ENCODE peak calls at places on chromosomes 13 and 19, in five cellular contexts. One of them, this sample, is unnamed.

GRCh38 chr19:55353803-55354697 is 469 bp downstream of the COX6B2 start:
- DNase-seq in uterus: peak; percentile 65
- DNase-seq in testis: peak; percentile 65
- DNase-seq in thyroid gland: peak; percentile 31
- DNase-seq in stomach: peak; percentile 79
- DNase-seq in this sample: no peak

GRCh38 chr13:80256352-80256932 is 84.5 kb downstream of the SPRY2 start:
- DNase-seq in uterus: no peak
- DNase-seq in testis: no peak
- DNase-seq in thyroid gland: no peak
- DNase-seq in stomach: no peak
- DNase-seq in this sample: no peak

GRCh38 chr13:21970172-21970571 is 299.3 kb downstream of the FGF9 start:
- DNase-seq in uterus: no peak
- DNase-seq in testis: no peak
- DNase-seq in thyroid gland: no peak
- DNase-seq in stomach: no peak
- DNase-seq in this sample: no peak

GRCh38 chr13:23506071-23506820 is 64.0 kb upstream of the TNFRSF19 start:
- DNase-seq in uterus: no peak
- DNase-seq in testis: no peak
- DNase-seq in thyroid gland: no peak
- DNase-seq in stomach: no peak
- DNase-seq in this sample: peak; percentile 22

GRCh38 chr13:45872574-45872973 is 21.0 kb upstream of the SIAH3 start:
- DNase-seq in uterus: no peak
- DNase-seq in testis: no peak
- DNase-seq in thyroid gland: no peak
- DNase-seq in stomach: no peak
- DNase-seq in this sample: no peak

GRCh38 chr13:39448831-39449230 is 154.2 kb downstream of the LHFPL6 start:
- DNase-seq in uterus: no peak
- DNase-seq in testis: peak; percentile 51
- DNase-seq in thyroid gland: no peak
- DNase-seq in stomach: no peak
- DNase-seq in this sample: peak; percentile 79

GRCh38 chr19:4425531-4425930 is 23.1 kb downstream of the CHAF1A start:
- DNase-seq in uterus: no peak
- DNase-seq in testis: no peak
- DNase-seq in thyroid gland: no peak
- DNase-seq in stomach: no peak
- DNase-seq in this sample: no peak

GRCh38 chr19:1860821-1861598 is 2.4 kb downstream of the KLF16 start:
- DNase-seq in uterus: no peak
- DNase-seq in testis: no peak
- DNase-seq in thyroid gland: no peak
- DNase-seq in stomach: no peak
- DNase-seq in this sample: no peak

GRCh38 chr13:114067381-114067885 is 65.0 kb downstream of the RASA3 start:
- DNase-seq in uterus: no peak
- DNase-seq in testis: no peak
- DNase-seq in thyroid gland: no peak
- DNase-seq in stomach: no peak
- DNase-seq in this sample: no peak

GRCh38 chr19:50777830-50778303 is 7.6 kb downstream of the GPR32 start:
- DNase-seq in uterus: no peak
- DNase-seq in testis: no peak
- DNase-seq in thyroid gland: no peak
- DNase-seq in stomach: no peak
- DNase-seq in this sample: no peak

GRCh38 chr19:49642488-49643035 is 553 bp downstream of the SCAF1 start:
- DNase-seq in uterus: no peak
- DNase-seq in testis: no peak
- DNase-seq in thyroid gland: no peak
- DNase-seq in stomach: no peak
- DNase-seq in this sample: no peak

GRCh38 chr19:17322854-17323253 is 11.8 kb downstream of the ANO8 start:
- DNase-seq in uterus: peak; percentile 24
- DNase-seq in testis: no peak
- DNase-seq in thyroid gland: no peak
- DNase-seq in stomach: no peak
- DNase-seq in this sample: no peak

GRCh38 chr19:55240713-55241020 is 12.1 kb upstream of the TMEM86B start:
- DNase-seq in uterus: no peak
- DNase-seq in testis: no peak
- DNase-seq in thyroid gland: no peak
- DNase-seq in stomach: no peak
- DNase-seq in this sample: no peak

GRCh38 chr13:113596321-113597200 is 12.0 kb downstream of the TFDP1 start:
- DNase-seq in uterus: no peak
- DNase-seq in testis: no peak
- DNase-seq in thyroid gland: no peak
- DNase-seq in stomach: peak; percentile 14
- DNase-seq in this sample: no peak

GRCh38 chr19:47595937-47596336 is 13.0 kb upstream of the BICRA start:
- DNase-seq in uterus: no peak
- DNase-seq in testis: no peak
- DNase-seq in thyroid gland: no peak
- DNase-seq in stomach: no peak
- DNase-seq in this sample: no peak

GRCh38 chr19:35468637-35469036 is 20.6 kb downstream of the FFAR2 start:
- DNase-seq in uterus: no peak
- DNase-seq in testis: peak; percentile 69
- DNase-seq in thyroid gland: peak; percentile 66
- DNase-seq in stomach: peak; percentile 70
- DNase-seq in this sample: peak; percentile 11

GRCh38 chr13:108957369-108958012 is 328.1 kb downstream of the MYO16 start:
- DNase-seq in uterus: no peak
- DNase-seq in testis: no peak
- DNase-seq in thyroid gland: no peak
- DNase-seq in stomach: no peak
- DNase-seq in this sample: no peak

GRCh38 chr19:49213791-49214190 is 56.2 kb downstream of the TRPM4 start:
- DNase-seq in uterus: no peak
- DNase-seq in testis: peak; percentile 31
- DNase-seq in thyroid gland: no peak
- DNase-seq in stomach: no peak
- DNase-seq in this sample: no peak

GRCh38 chr19:19404879-19405860 is at the start of gene GATAD2A:
- DNase-seq in uterus: peak; percentile 96
- DNase-seq in testis: peak; percentile 97
- DNase-seq in thyroid gland: peak; percentile 92
- DNase-seq in stomach: peak; percentile 96
- DNase-seq in this sample: peak; percentile 95

GRCh38 chr19:19409235-19410030 is 4.0 kb downstream of the GATAD2A start:
- DNase-seq in uterus: no peak
- DNase-seq in testis: no peak
- DNase-seq in thyroid gland: no peak
- DNase-seq in stomach: no peak
- DNase-seq in this sample: no peak

GRCh38 chr19:19405919-19406877 is 723 bp downstream of the GATAD2A start:
- DNase-seq in uterus: peak; percentile 51
- DNase-seq in testis: peak; percentile 54
- DNase-seq in thyroid gland: peak; percentile 40
- DNase-seq in stomach: peak; percentile 49
- DNase-seq in this sample: peak; percentile 62

GRCh38 chr19:19406878-19407639 is 1.6 kb downstream of the GATAD2A start:
- DNase-seq in uterus: no peak
- DNase-seq in testis: peak; percentile 68
- DNase-seq in thyroid gland: peak; percentile 37
- DNase-seq in stomach: peak; percentile 59
- DNase-seq in this sample: no peak

GRCh38 chr19:19407640-19407933 is 2.1 kb downstream of the GATAD2A start:
- DNase-seq in uterus: no peak
- DNase-seq in testis: no peak
- DNase-seq in thyroid gland: no peak
- DNase-seq in stomach: no peak
- DNase-seq in this sample: no peak
- H3K4me1 ChIP-seq in uterus: no peaks in the 10 kb centered on the region
- H3K4me1 ChIP-seq in testis: peaks cover 59% of the 10 kb centered on the region
- H3K4me1 ChIP-seq in thyroid gland: peaks cover 59% of the 10 kb centered on the region
- H3K4me1 ChIP-seq in stomach: peaks cover 84% of the 10 kb centered on the region
- H3K4me1 ChIP-seq in this sample: peaks cover 14% of the 10 kb centered on the region

DNA sequence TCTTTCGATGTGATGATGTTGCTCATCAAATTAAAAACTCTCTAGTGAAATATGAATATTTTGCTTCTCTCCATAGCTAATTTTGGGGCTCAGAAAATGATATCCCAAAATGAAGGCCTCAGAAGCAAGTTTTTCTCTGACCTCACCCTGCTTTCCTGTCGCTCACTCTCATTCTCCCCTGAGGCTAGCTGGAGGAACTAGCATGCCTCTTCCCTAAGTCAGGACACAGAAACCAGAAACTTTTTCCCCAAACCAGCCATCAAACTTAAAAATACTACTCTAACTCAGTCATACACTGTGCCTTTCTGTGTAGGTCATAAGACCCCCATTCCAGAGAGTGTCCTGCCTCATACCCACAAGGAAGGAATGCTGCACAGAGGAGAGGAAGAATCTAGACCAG is 329.6 kb downstream of the PCDH20 start:
- DNase-seq in uterus: no peak
- DNase-seq in testis: no peak
- DNase-seq in thyroid gland: no peak
- DNase-seq in stomach: no peak
- DNase-seq in this sample: no peak
- H3K4me1 ChIP-seq in uterus: no peaks in the 10 kb centered on the region
- H3K4me1 ChIP-seq in testis: no peaks in the 10 kb centered on the region
- H3K4me1 ChIP-seq in thyroid gland: no peaks in the 10 kb centered on the region
- H3K4me1 ChIP-seq in stomach: no peaks in the 10 kb centered on the region
- H3K4me1 ChIP-seq in this sample: no peaks in the 10 kb centered on the region

DNA sequence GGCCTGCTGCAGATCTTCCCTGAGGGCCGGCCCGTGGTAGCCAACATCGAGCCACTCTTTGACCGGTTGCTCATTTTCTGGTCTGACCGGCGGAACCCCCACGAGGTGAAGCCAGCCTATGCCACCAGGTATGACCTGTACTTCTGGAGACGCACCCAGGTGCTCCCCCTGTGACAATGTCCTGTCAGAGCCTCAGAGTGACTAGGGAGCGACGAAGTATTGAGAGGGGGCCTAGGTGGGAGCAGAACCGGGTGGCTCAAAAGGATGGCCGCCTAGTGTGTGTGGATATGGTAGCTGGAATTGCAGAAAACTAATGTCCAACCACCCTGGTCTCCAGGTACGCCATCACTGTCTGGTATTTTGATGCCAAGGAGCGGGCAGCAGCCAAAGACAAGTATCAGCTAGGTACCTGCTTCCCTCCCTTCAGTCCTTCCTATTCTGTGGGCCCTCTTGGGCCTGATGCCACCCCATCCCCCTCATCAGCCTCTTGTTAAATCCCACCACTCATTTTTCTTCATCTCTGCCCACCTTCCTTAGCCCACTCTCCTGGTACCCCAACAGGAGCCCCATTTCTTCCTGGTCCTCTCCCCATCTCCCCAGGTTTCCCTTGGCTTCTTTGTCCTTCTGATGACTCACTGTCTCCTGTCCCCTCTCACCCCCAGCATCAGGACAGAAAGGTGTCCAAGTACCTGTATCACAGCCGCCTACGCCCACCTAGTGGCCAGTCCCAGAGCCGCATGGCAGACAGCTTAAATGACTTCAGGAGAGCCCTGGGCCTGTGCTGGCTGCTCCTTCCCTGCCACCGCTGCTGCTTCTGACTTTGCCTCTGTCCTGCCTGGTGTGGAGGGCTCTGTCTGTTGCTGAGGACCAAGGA is 8.4 kb downstream of the EGLN2 start:
- DNase-seq in uterus: no peak
- DNase-seq in testis: no peak
- DNase-seq in thyroid gland: peak; percentile 42
- DNase-seq in stomach: no peak
- DNase-seq in this sample: no peak
- H3K4me1 ChIP-seq in uterus: peaks cover 8% of the 10 kb centered on the region
- H3K4me1 ChIP-seq in testis: peaks cover 52% of the 10 kb centered on the region
- H3K4me1 ChIP-seq in thyroid gland: peaks cover 90% of the 10 kb centered on the region
- H3K4me1 ChIP-seq in stomach: peaks cover 92% of the 10 kb centered on the region
- H3K4me1 ChIP-seq in this sample: no peaks in the 10 kb centered on the region

GRCh38 chr19:13103585-13103923 is 896 bp upstream of the LYL1 start:
- DNase-seq in uterus: no peak
- DNase-seq in testis: no peak
- DNase-seq in thyroid gland: no peak
- DNase-seq in stomach: no peak
- DNase-seq in this sample: no peak
- H3K4me1 ChIP-seq in uterus: no peaks in the 10 kb centered on the region
- H3K4me1 ChIP-seq in testis: peaks cover 18% of the 10 kb centered on the region
- H3K4me1 ChIP-seq in thyroid gland: peaks cover 29% of the 10 kb centered on the region
- H3K4me1 ChIP-seq in stomach: peaks cover 72% of the 10 kb centered on the region
- H3K4me1 ChIP-seq in this sample: no peaks in the 10 kb centered on the region